ENCODE peak calls at places on chromosomes 13 and 19, in five cellular contexts. One of them, this sample, is unnamed.

GRCh38 chr19:44587863-44588752 is 25.3 kb upstream of the IGSF23 start:
- DNase-seq in adrenal gland: no peak
- DNase-seq in astrocyte of the spinal cord: peak
- DNase-seq in A549: peak
- DNase-seq in fibroblast of pulmonary artery: peak
- DNase-seq in this sample: peak

GRCh38 chr19:35088514-35088913 is 27.1 kb upstream of the FXYD3 start:
- DNase-seq in A549: peak
- DNase-seq in adrenal gland: no peak
- DNase-seq in astrocyte of the spinal cord: peak
- DNase-seq in fibroblast of pulmonary artery: peak
- DNase-seq in this sample: peak

GRCh38 chr19:8698433-8699063 is at the start of gene ACTL9:
- DNase-seq in fibroblast of pulmonary artery: no peak
- DNase-seq in astrocyte of the spinal cord: no peak
- DNase-seq in A549: no peak
- DNase-seq in adrenal gland: no peak
- DNase-seq in this sample: no peak

GRCh38 chr13:36965767-36966166 is 33.4 kb downstream of the ALG5 start:
- DNase-seq in astrocyte of the spinal cord: peak
- DNase-seq in adrenal gland: no peak
- DNase-seq in fibroblast of pulmonary artery: peak
- DNase-seq in A549: no peak
- DNase-seq in this sample: peak

GRCh38 chr19:45146716-45147337 is 14.0 kb downstream of the NKPD1 start:
- DNase-seq in adrenal gland: no peak
- DNase-seq in astrocyte of the spinal cord: no peak
- DNase-seq in A549: no peak
- DNase-seq in fibroblast of pulmonary artery: no peak
- DNase-seq in this sample: no peak

GRCh38 chr19:40689339-40690049 is 957 bp downstream of the NUMBL start:
- DNase-seq in A549: no peak
- DNase-seq in astrocyte of the spinal cord: no peak
- DNase-seq in fibroblast of pulmonary artery: no peak
- DNase-seq in adrenal gland: no peak
- DNase-seq in this sample: peak

GRCh38 chr19:49132974-49133609 is 13.7 kb downstream of the PPFIA3 start:
- DNase-seq in adrenal gland: no peak
- DNase-seq in astrocyte of the spinal cord: no peak
- DNase-seq in fibroblast of pulmonary artery: no peak
- DNase-seq in A549: no peak
- DNase-seq in this sample: no peak

GRCh38 chr19:40414536-40415535 is 1.7 kb upstream of the PRX start:
- DNase-seq in adrenal gland: no peak
- DNase-seq in astrocyte of the spinal cord: no peak
- DNase-seq in fibroblast of pulmonary artery: no peak
- DNase-seq in A549: no peak
- DNase-seq in this sample: no peak

GRCh38 chr19:351976-352625 is 7.5 kb upstream of the MIER2 start:
- DNase-seq in A549: no peak
- DNase-seq in fibroblast of pulmonary artery: no peak
- DNase-seq in adrenal gland: no peak
- DNase-seq in astrocyte of the spinal cord: no peak
- DNase-seq in this sample: no peak

GRCh38 chr19:39405930-39406655 is 554 bp upstream of the ZFP36 start:
- DNase-seq in adrenal gland: no peak
- DNase-seq in astrocyte of the spinal cord: no peak
- DNase-seq in A549: no peak
- DNase-seq in fibroblast of pulmonary artery: no peak
- DNase-seq in this sample: peak

GRCh38 chr13:109182777-109183465 is 553.5 kb downstream of the MYO16 start:
- DNase-seq in astrocyte of the spinal cord: peak
- DNase-seq in adrenal gland: no peak
- DNase-seq in A549: no peak
- DNase-seq in fibroblast of pulmonary artery: no peak
- DNase-seq in this sample: no peak

GRCh38 chr19:18862976-18863842 is 31.4 kb downstream of the UPF1 start:
- DNase-seq in astrocyte of the spinal cord: no peak
- DNase-seq in adrenal gland: no peak
- DNase-seq in A549: no peak
- DNase-seq in fibroblast of pulmonary artery: no peak
- DNase-seq in this sample: no peak

DNA sequence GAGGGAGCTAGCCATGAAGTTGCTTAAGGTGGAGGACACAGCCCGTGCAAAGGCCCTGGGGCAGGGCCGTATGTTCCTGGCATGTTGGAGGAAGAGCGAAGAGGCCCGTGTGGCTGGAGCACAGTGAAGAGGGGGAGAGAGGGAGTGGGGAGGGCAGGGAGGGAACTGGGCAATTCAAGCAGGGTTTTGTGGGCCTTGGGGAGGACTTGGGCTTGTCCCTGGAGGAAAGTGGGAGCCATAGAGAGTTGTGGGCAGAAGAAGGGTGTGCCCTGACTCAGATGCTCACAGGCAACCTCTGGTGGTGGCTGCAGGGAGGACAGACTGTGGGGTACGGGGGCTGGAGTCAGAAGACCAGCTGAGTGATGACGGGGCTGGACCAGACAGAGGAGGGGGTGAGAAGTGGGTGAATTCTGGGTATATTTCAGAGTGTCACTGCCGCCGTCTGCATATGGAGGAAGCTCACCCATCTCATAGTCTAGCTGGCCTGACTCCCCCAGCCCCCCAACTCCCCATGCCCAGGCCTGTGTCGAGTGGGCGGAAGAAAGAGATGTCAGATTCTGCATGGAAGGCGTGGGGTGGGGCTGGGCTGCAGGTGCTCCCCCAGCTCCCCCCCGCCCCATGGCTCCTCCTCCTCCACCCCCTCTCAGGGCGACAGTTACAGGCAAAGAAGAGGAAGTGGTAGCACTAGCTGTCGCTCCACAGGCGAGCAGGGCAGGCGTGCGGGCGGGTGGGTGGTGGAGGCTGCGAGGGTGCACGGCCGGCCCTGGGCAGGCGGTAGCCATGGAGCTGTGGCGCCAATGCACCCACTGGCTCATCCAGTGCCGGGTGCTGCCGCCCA is at the start of gene VAV1:
- DNase-seq in astrocyte of the spinal cord: no peak
- DNase-seq in A549: no peak
- DNase-seq in adrenal gland: no peak
- DNase-seq in fibroblast of pulmonary artery: no peak
- DNase-seq in this sample: no peak
- H3K4me3 ChIP-seq in astrocyte of the spinal cord: no peak
- H3K4me3 ChIP-seq in A549: no peak
- H3K4me3 ChIP-seq in adrenal gland: no peak
- H3K4me3 ChIP-seq in fibroblast of pulmonary artery: no peak
- H3K4me3 ChIP-seq in this sample: no peak

DNA sequence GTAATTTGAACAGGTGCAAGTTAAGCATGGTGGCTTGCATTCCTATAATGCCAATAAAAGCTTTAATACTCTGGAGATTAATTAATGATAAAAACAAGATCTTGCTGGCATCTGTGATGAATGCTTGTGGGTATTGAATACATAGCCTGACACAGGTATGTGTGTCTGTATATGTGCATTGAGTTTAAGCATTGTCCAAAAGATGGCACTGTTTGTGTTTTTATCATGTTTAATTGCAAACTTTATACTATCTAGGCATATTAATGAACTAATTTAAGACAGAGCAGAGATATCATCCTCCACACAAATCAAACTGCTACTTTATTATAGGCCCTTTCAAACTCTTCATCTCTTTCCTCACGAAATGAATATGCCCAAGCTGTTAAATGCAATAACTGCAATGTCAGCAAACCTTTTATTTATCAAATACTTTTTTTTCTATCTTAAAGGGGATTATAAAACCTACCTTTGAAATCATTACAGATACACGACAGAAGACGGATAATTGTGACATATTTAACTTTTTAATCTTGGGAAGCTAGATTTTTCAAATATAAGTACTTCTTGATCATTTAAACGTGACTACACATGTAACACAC is 86.5 kb downstream of the TNFSF11 start:
- DNase-seq in adrenal gland: no peak
- DNase-seq in fibroblast of pulmonary artery: peak
- DNase-seq in astrocyte of the spinal cord: peak
- DNase-seq in A549: no peak
- DNase-seq in this sample: peak
- TF ChIP-seq CTCF in adrenal gland: no peak
- TF ChIP-seq CTCF in fibroblast of pulmonary artery: peak
- TF ChIP-seq CTCF in astrocyte of the spinal cord: peak
- TF ChIP-seq CTCF in A549: peak
- TF ChIP-seq CTCF in this sample: peak

DNA sequence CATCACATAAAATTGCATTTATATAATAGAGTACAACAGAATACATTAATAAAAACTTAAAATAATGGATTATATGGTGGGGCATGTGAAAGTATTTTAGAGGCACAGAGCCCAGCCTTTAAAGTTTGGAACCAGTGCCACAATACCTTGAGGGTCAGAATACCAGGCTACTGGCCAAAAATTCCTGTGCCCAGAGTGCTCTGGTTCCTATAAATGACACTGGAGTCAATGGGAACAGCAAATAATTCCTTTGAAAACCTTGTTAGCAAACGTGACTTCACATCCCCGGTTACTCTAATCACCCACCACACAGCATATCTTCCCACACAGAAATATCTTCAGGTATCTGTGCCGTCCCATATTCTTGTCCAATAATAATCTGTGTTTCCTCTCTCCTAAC is 1242.6 kb downstream of the DIAPH3 start:
- DNase-seq in astrocyte of the spinal cord: no peak
- DNase-seq in A549: no peak
- DNase-seq in adrenal gland: no peak
- DNase-seq in fibroblast of pulmonary artery: no peak
- DNase-seq in this sample: no peak
- H3K4me3 ChIP-seq in astrocyte of the spinal cord: no peak
- H3K4me3 ChIP-seq in A549: no peak
- H3K4me3 ChIP-seq in adrenal gland: no peak
- H3K4me3 ChIP-seq in fibroblast of pulmonary artery: no peak
- H3K4me3 ChIP-seq in this sample: no peak

GRCh38 chr13:63901630-63902029 is 2486.0 kb upstream of the PCDH20 start:
- DNase-seq in astrocyte of the spinal cord: no peak
- DNase-seq in A549: no peak
- DNase-seq in fibroblast of pulmonary artery: no peak
- DNase-seq in adrenal gland: no peak
- DNase-seq in this sample: no peak
- TF ChIP-seq CTCF in astrocyte of the spinal cord: no peak
- TF ChIP-seq CTCF in A549: no peak
- TF ChIP-seq CTCF in fibroblast of pulmonary artery: no peak
- TF ChIP-seq CTCF in adrenal gland: no peak
- TF ChIP-seq CTCF in this sample: no peak

GRCh38 chr13:50911051-50911690 is 1.6 kb downstream of the RNASEH2B start:
- DNase-seq in astrocyte of the spinal cord: no peak
- DNase-seq in fibroblast of pulmonary artery: peak
- DNase-seq in adrenal gland: no peak
- DNase-seq in A549: no peak
- DNase-seq in this sample: peak
- H3K4me3 ChIP-seq in astrocyte of the spinal cord: peak
- H3K4me3 ChIP-seq in fibroblast of pulmonary artery: peak
- H3K4me3 ChIP-seq in adrenal gland: no peak
- H3K4me3 ChIP-seq in A549: peak
- H3K4me3 ChIP-seq in this sample: peak

DNA sequence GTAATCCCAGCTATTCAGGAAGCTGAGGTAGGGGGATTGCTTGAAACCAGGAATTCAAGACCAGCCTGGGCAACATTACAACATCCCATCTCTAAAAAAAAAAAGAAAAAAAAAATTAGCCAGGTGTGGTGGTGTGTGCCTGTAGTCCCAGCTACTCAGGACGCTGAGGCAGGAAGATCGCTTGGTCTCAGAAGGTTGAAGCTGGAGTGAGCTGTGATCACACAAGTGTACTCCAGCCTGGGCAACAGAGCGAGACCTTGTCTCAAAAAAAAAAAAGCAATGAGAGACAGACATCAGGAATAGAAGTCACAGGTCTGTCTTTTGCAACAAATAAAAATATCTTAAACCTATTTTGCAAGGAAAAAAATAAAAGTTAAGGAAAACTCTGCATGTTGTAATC is 23.3 kb downstream of the TMEM38A start:
- DNase-seq in astrocyte of the spinal cord: no peak
- DNase-seq in adrenal gland: no peak
- DNase-seq in A549: no peak
- DNase-seq in fibroblast of pulmonary artery: no peak
- DNase-seq in this sample: no peak
- TF ChIP-seq CTCF in astrocyte of the spinal cord: no peak
- TF ChIP-seq CTCF in adrenal gland: no peak
- TF ChIP-seq CTCF in A549: no peak
- TF ChIP-seq CTCF in fibroblast of pulmonary artery: no peak
- TF ChIP-seq CTCF in this sample: no peak

DNA sequence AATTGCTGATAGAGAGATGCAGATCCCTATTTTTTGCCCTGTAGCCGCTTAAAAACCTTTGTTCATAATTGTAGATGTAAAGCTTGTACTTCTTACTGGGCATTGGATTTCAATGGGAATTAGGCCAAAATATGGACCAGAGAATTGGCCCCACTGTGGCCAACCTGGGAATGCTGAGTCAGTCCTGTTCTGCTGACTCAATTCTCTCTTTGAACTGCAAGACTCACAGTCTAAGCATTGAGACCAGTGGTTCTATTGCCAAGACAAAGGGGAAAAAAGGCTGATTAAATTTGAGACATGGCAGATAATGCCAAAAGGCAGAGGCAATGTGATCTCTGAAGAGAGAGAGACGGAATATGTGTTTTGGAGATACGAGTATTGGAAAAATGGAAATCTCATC is 72.5 kb upstream of the UBL3 start:
- DNase-seq in astrocyte of the spinal cord: peak
- DNase-seq in adrenal gland: no peak
- DNase-seq in fibroblast of pulmonary artery: peak
- DNase-seq in A549: no peak
- DNase-seq in this sample: peak
- H3K4me3 ChIP-seq in astrocyte of the spinal cord: no peak
- H3K4me3 ChIP-seq in adrenal gland: no peak
- H3K4me3 ChIP-seq in fibroblast of pulmonary artery: no peak
- H3K4me3 ChIP-seq in A549: peak
- H3K4me3 ChIP-seq in this sample: no peak

DNA sequence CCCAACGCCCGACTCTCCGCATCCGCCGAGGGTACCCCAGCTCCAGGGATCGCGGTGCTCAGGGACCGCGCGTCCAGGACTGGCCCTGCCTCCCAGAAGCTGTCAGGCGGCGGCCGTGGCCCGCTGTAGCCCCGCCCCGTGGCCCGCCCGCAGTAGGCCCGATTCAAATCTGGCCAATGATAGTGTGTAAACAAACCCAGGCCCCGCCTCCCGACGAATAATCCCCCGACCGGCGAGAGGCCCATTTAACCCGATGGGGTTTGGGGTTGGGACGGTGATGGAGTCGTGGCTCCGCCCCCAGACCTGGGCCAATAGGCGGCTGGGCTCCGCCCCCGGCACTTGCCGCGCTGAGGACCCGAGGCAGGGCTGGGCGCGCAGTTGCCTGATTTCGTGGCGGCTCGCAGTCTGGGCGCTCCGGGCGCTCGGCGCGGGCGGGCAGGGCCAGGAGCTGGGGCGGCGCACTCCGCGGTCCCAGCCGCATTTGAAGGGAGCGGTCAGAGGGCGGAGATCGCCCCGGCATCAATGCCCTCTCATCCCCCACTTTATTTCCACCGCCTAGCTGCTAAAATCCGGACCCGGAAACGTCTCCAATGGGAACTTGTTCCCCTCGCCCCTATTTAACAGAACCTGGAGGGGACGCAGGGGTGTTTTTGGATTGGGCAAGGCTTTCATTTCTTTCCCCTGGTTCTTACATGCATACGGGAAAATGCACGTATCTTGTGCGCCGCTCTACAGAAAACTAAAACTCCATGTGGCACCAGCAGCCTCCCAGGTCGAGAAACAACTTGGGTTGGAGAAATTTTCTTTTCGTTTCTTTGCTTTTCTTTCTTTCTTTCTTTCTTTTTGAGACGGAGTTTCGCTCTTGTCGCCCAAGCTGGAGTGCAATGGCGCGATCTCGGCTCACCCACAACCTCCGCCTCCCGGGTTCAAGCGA is 8.4 kb upstream of the BICRA start:
- DNase-seq in fibroblast of pulmonary artery: peak
- DNase-seq in adrenal gland: peak
- DNase-seq in A549: peak
- DNase-seq in astrocyte of the spinal cord: peak
- DNase-seq in this sample: peak
- TF ChIP-seq CTCF in fibroblast of pulmonary artery: no peak
- TF ChIP-seq CTCF in adrenal gland: no peak
- TF ChIP-seq CTCF in A549: no peak
- TF ChIP-seq CTCF in astrocyte of the spinal cord: no peak
- TF ChIP-seq CTCF in this sample: no peak

This sample was measured in epithelial cell of esophagus.